ENCODE peak calls at places on chromosomes 13 and 19, in five cellular contexts. One of them, this sample, is unnamed.

GRCh38 chr19:2887391-2887914 is 13.3 kb upstream of the ZNF57 start:
- DNase-seq in A549: peak
- DNase-seq in SK-N-SH: peak
- DNase-seq in K562: peak
- DNase-seq in GM12878: no peak
- DNase-seq in this sample: peak

GRCh38 chr19:33158365-33158764 is 26.5 kb downstream of the WDR88 start:
- DNase-seq in GM12878: no peak
- DNase-seq in SK-N-SH: no peak
- DNase-seq in A549: no peak
- DNase-seq in K562: no peak
- DNase-seq in this sample: no peak

GRCh38 chr19:35076657-35077056 is 35.1 kb downstream of the HPN start:
- DNase-seq in K562: no peak
- DNase-seq in SK-N-SH: no peak
- DNase-seq in A549: no peak
- DNase-seq in GM12878: no peak
- DNase-seq in this sample: no peak

GRCh38 chr19:44903602-44904425 is 1.8 kb upstream of the APOE start:
- DNase-seq in A549: peak
- DNase-seq in K562: peak
- DNase-seq in GM12878: no peak
- DNase-seq in SK-N-SH: peak
- DNase-seq in this sample: peak

GRCh38 chr19:45231891-45232290 is 13.3 kb downstream of the EXOC3L2 start:
- DNase-seq in GM12878: no peak
- DNase-seq in K562: no peak
- DNase-seq in SK-N-SH: peak
- DNase-seq in A549: no peak
- DNase-seq in this sample: no peak

GRCh38 chr13:36553501-36553900 is 120.3 kb upstream of the SERTM1 start:
- DNase-seq in SK-N-SH: no peak
- DNase-seq in A549: no peak
- DNase-seq in GM12878: no peak
- DNase-seq in K562: no peak
- DNase-seq in this sample: no peak

GRCh38 chr13:106182404-106182803 is 353.1 kb downstream of the EFNB2 start:
- DNase-seq in K562: no peak
- DNase-seq in GM12878: no peak
- DNase-seq in SK-N-SH: no peak
- DNase-seq in A549: peak
- DNase-seq in this sample: peak

GRCh38 chr13:24274452-24274971 is 34.9 kb upstream of the C1QTNF9 start:
- DNase-seq in GM12878: peak
- DNase-seq in SK-N-SH: no peak
- DNase-seq in A549: no peak
- DNase-seq in K562: no peak
- DNase-seq in this sample: peak

GRCh38 chr13:21316376-21316775 is 139.9 kb downstream of the MRPL57 start:
- DNase-seq in GM12878: no peak
- DNase-seq in K562: no peak
- DNase-seq in A549: no peak
- DNase-seq in SK-N-SH: no peak
- DNase-seq in this sample: no peak

GRCh38 chr19:1434040-1434366 is 4.2 kb upstream of the RPS15 start:
- DNase-seq in K562: no peak
- DNase-seq in SK-N-SH: no peak
- DNase-seq in A549: no peak
- DNase-seq in GM12878: no peak
- DNase-seq in this sample: no peak

GRCh38 chr19:20278342-20278741 is 111.3 kb downstream of the ZNF486 start:
- DNase-seq in GM12878: no peak
- DNase-seq in A549: no peak
- DNase-seq in SK-N-SH: no peak
- DNase-seq in K562: no peak
- DNase-seq in this sample: no peak

GRCh38 chr13:23673354-23673753 is 103.1 kb downstream of the TNFRSF19 start:
- DNase-seq in GM12878: no peak
- DNase-seq in A549: no peak
- DNase-seq in K562: no peak
- DNase-seq in SK-N-SH: no peak
- DNase-seq in this sample: peak

GRCh38 chr13:40668335-40668734 is 1.9 kb upstream of the FOXO1 start:
- DNase-seq in GM12878: no peak
- DNase-seq in K562: peak
- DNase-seq in SK-N-SH: no peak
- DNase-seq in A549: peak
- DNase-seq in this sample: no peak

GRCh38 chr13:49240017-49240416 is 7.7 kb upstream of the CDADC1 start:
- DNase-seq in A549: peak
- DNase-seq in K562: no peak
- DNase-seq in SK-N-SH: no peak
- DNase-seq in GM12878: no peak
- DNase-seq in this sample: peak

GRCh38 chr13:91349992-91350911 is 2.8 kb downstream of the MIR17HG start:
- DNase-seq in GM12878: no peak
- DNase-seq in K562: no peak
- DNase-seq in SK-N-SH: no peak
- DNase-seq in A549: no peak
- DNase-seq in this sample: no peak

GRCh38 chr13:97640236-97640635 is 206.3 kb downstream of the RAP2A start:
- DNase-seq in A549: no peak
- DNase-seq in GM12878: no peak
- DNase-seq in SK-N-SH: no peak
- DNase-seq in K562: no peak
- DNase-seq in this sample: no peak

GRCh38 chr13:82833928-82834327 is 1048.3 kb downstream of the SLITRK1 start:
- DNase-seq in SK-N-SH: no peak
- DNase-seq in GM12878: no peak
- DNase-seq in A549: no peak
- DNase-seq in K562: no peak
- DNase-seq in this sample: peak

GRCh38 chr13:100388923-100389322 is 199.7 kb downstream of the GGACT start:
- DNase-seq in K562: no peak
- DNase-seq in A549: no peak
- DNase-seq in GM12878: no peak
- DNase-seq in SK-N-SH: no peak
- DNase-seq in this sample: no peak

GRCh38 chr13:90015565-90016507 is 1331.7 kb upstream of the MIR17HG start:
- DNase-seq in K562: no peak
- DNase-seq in SK-N-SH: no peak
- DNase-seq in A549: no peak
- DNase-seq in GM12878: no peak
- DNase-seq in this sample: no peak
- TF ChIP-seq RCOR1 in K562: no peak
- TF ChIP-seq RCOR1 in SK-N-SH: no peak
- TF ChIP-seq RCOR1 in A549: no peak
- TF ChIP-seq RCOR1 in GM12878: no peak
- TF ChIP-seq RCOR1 in this sample: no peak

DNA sequence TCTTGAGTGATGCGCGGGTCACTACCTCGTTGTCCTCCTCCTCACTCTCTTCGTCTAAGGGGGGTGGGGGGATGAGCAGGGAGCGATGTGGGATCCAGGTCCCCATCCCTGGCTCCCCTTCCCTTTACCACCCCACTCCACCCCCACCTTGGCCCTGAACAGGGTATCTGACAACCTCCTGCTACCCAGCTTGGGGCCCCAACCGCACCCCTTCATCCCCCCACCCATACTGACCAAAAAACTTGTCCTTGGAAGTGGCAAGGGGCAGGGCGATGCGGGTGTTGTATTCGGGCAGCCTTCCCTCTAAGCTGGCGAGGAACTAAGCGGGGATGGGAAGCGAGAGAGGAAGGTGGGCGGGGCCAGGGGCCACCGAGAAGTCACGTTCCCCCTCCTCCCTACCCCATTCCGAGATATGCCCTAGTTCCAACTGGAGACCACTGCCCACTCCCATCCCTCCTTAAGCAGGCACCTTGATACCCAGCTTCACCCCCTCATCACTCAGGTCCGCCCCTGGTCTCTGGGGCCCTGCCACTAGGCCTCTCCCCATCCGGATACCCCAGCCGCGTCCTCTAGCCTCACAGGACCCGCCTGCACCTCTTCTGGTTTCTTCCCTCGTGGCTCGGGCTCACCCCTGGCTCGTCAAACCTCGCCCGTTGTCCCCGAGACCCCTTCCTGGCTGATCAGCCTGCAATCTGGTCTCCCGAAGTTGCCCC is 1.9 kb upstream of the RGL3 start:
- DNase-seq in A549: no peak
- DNase-seq in K562: peak
- DNase-seq in GM12878: no peak
- DNase-seq in SK-N-SH: no peak
- DNase-seq in this sample: no peak
- TF ChIP-seq RFX5 in A549: no peak
- TF ChIP-seq RFX5 in K562: no peak
- TF ChIP-seq RFX5 in GM12878: no peak
- TF ChIP-seq RFX5 in SK-N-SH: no peak
- TF ChIP-seq RFX5 in this sample: no peak

DNA sequence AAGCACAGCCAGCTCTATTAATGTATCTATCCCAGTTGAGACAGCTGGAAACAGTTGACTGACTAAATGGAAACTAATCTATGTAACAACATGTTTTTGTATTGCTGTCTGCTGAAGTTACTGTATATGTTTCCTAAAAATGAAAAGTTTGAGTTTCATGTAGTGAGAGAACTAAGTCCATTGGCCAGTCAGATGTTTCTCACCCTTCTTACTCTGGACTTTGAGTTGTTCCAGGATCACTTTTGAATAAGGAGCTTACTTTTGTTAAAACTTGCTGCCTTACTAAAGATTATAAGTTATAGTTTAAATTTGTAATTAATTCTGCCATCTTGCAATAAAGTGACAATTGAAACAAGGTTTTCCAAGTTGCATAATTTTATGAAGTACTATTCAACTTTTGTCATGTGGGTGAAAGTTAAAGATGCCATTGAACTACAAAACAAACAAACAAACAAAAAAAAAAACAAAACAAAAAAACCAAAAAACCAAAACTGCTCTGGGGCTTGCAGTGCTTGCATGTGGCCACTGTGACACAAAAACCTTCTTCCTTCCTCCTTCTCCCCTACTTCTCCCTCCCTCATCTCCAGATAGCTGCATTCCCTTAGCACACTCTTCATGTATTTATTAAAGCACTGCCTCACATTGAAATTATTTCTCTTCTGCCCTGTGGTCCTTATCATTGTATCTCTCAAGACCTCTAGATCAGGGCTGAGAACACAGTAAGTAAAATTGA is 15.3 kb downstream of the WDFY2 start:
- DNase-seq in A549: no peak
- DNase-seq in SK-N-SH: no peak
- DNase-seq in GM12878: no peak
- DNase-seq in K562: no peak
- DNase-seq in this sample: no peak
- TF ChIP-seq RCOR1 in A549: no peak
- TF ChIP-seq RCOR1 in SK-N-SH: no peak
- TF ChIP-seq RCOR1 in GM12878: no peak
- TF ChIP-seq RCOR1 in K562: no peak
- TF ChIP-seq RCOR1 in this sample: no peak

DNA sequence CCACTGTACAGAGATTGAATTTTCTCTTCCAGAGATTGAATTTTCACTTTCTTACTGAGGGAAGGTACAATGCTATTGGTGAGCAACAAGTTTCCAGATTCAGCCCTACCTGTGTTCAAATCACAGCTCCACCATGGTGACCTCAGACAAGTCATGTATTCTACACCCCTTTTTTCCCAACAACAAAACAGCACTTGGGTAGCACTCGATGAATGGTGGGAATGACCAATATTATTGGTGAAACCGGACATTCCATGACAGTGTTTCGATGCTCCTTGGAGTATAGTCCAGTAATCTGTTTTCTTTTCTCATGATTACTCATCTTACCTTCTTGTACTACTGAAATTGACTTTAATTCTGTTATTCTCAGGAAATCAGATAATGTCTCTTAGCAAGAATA is 266.2 kb upstream of the SOX21 start:
- DNase-seq in A549: no peak
- DNase-seq in GM12878: no peak
- DNase-seq in K562: no peak
- DNase-seq in SK-N-SH: no peak
- DNase-seq in this sample: no peak
- TF ChIP-seq RFX5 in A549: no peak
- TF ChIP-seq RFX5 in GM12878: no peak
- TF ChIP-seq RFX5 in K562: no peak
- TF ChIP-seq RFX5 in SK-N-SH: no peak
- TF ChIP-seq RFX5 in this sample: no peak

This sample was measured in IMR-90.